ENCODE peak calls at places on chromosome 4, in seven cellular contexts. One of them, this sample, is unnamed.

GRCh38 chr4:68176500-68176899 is 46.8 kb upstream of the TMPRSS11F start:
- DNase-seq in D341Med: no peak
- DNase-seq in activated CD8-positive, alpha-beta memory T cell treated with anti-CD3 and anti-CD28 coated beads for 48 hours: no peak
- DNase-seq in pons: peak
- DNase-seq in occipital lobe: no peak
- DNase-seq in A549: no peak
- DNase-seq in stimulated activated naive B cell treated with anti-CD40 and anti-IgM and Interleukin-4, amounts not matched to agents 10 μg/mL and 1 μg/mL and 100 μg/mL, for 72 hours: no peak
- DNase-seq in this sample: no peak

GRCh38 chr4:99117876-99118693 is 26.0 kb downstream of the ADH4 start:
- DNase-seq in D341Med: no peak
- DNase-seq in activated CD8-positive, alpha-beta memory T cell treated with anti-CD3 and anti-CD28 coated beads for 48 hours: no peak
- DNase-seq in pons: peak
- DNase-seq in occipital lobe: no peak
- DNase-seq in A549: peak
- DNase-seq in stimulated activated naive B cell treated with anti-CD40 and anti-IgM and Interleukin-4, amounts not matched to agents 10 μg/mL and 1 μg/mL and 100 μg/mL, for 72 hours: no peak
- DNase-seq in this sample: no peak

GRCh38 chr4:146179784-146180405 is 4.4 kb downstream of the LSM6 start:
- DNase-seq in D341Med: no peak
- DNase-seq in activated CD8-positive, alpha-beta memory T cell treated with anti-CD3 and anti-CD28 coated beads for 48 hours: no peak
- DNase-seq in pons: no peak
- DNase-seq in occipital lobe: no peak
- DNase-seq in A549: no peak
- DNase-seq in stimulated activated naive B cell treated with anti-CD40 and anti-IgM and Interleukin-4, amounts not matched to agents 10 μg/mL and 1 μg/mL and 100 μg/mL, for 72 hours: no peak
- DNase-seq in this sample: no peak

GRCh38 chr4:8267077-8267476 is 2.5 kb upstream of the HTRA3 start:
- DNase-seq in D341Med: peak
- DNase-seq in activated CD8-positive, alpha-beta memory T cell treated with anti-CD3 and anti-CD28 coated beads for 48 hours: no peak
- DNase-seq in pons: no peak
- DNase-seq in occipital lobe: no peak
- DNase-seq in A549: peak
- DNase-seq in stimulated activated naive B cell treated with anti-CD40 and anti-IgM and Interleukin-4, amounts not matched to agents 10 μg/mL and 1 μg/mL and 100 μg/mL, for 72 hours: peak
- DNase-seq in this sample: peak

GRCh38 chr4:51932261-51932660 is 87.9 kb downstream of the LRRC66 start:
- DNase-seq in D341Med: no peak
- DNase-seq in activated CD8-positive, alpha-beta memory T cell treated with anti-CD3 and anti-CD28 coated beads for 48 hours: no peak
- DNase-seq in pons: no peak
- DNase-seq in occipital lobe: no peak
- DNase-seq in A549: no peak
- DNase-seq in stimulated activated naive B cell treated with anti-CD40 and anti-IgM and Interleukin-4, amounts not matched to agents 10 μg/mL and 1 μg/mL and 100 μg/mL, for 72 hours: no peak
- DNase-seq in this sample: no peak

GRCh38 chr4:154507170-154507569 is 15.6 kb upstream of the DCHS2 start:
- DNase-seq in D341Med: no peak
- DNase-seq in activated CD8-positive, alpha-beta memory T cell treated with anti-CD3 and anti-CD28 coated beads for 48 hours: no peak
- DNase-seq in pons: no peak
- DNase-seq in occipital lobe: no peak
- DNase-seq in A549: no peak
- DNase-seq in stimulated activated naive B cell treated with anti-CD40 and anti-IgM and Interleukin-4, amounts not matched to agents 10 μg/mL and 1 μg/mL and 100 μg/mL, for 72 hours: no peak
- DNase-seq in this sample: no peak

GRCh38 chr4:10096201-10096975 is 20.2 kb downstream of the WDR1 start:
- DNase-seq in D341Med: no peak
- DNase-seq in activated CD8-positive, alpha-beta memory T cell treated with anti-CD3 and anti-CD28 coated beads for 48 hours: peak
- DNase-seq in pons: peak
- DNase-seq in occipital lobe: peak
- DNase-seq in A549: peak
- DNase-seq in stimulated activated naive B cell treated with anti-CD40 and anti-IgM and Interleukin-4, amounts not matched to agents 10 μg/mL and 1 μg/mL and 100 μg/mL, for 72 hours: peak
- DNase-seq in this sample: peak

GRCh38 chr4:149638073-149638472 is 177.6 kb downstream of the IQCM start:
- DNase-seq in D341Med: no peak
- DNase-seq in activated CD8-positive, alpha-beta memory T cell treated with anti-CD3 and anti-CD28 coated beads for 48 hours: no peak
- DNase-seq in pons: no peak
- DNase-seq in occipital lobe: no peak
- DNase-seq in A549: no peak
- DNase-seq in stimulated activated naive B cell treated with anti-CD40 and anti-IgM and Interleukin-4, amounts not matched to agents 10 μg/mL and 1 μg/mL and 100 μg/mL, for 72 hours: no peak
- DNase-seq in this sample: no peak

GRCh38 chr4:25860586-25861421 is 2.0 kb downstream of the SEL1L3 start:
- DNase-seq in D341Med: no peak
- DNase-seq in activated CD8-positive, alpha-beta memory T cell treated with anti-CD3 and anti-CD28 coated beads for 48 hours: no peak
- DNase-seq in pons: peak
- DNase-seq in occipital lobe: no peak
- DNase-seq in A549: peak
- DNase-seq in stimulated activated naive B cell treated with anti-CD40 and anti-IgM and Interleukin-4, amounts not matched to agents 10 μg/mL and 1 μg/mL and 100 μg/mL, for 72 hours: no peak
- DNase-seq in this sample: no peak

GRCh38 chr4:101188906-101189305 is 158.4 kb downstream of the PPP3CA start:
- DNase-seq in D341Med: no peak
- DNase-seq in activated CD8-positive, alpha-beta memory T cell treated with anti-CD3 and anti-CD28 coated beads for 48 hours: no peak
- DNase-seq in pons: no peak
- DNase-seq in occipital lobe: no peak
- DNase-seq in A549: no peak
- DNase-seq in stimulated activated naive B cell treated with anti-CD40 and anti-IgM and Interleukin-4, amounts not matched to agents 10 μg/mL and 1 μg/mL and 100 μg/mL, for 72 hours: no peak
- DNase-seq in this sample: no peak

GRCh38 chr4:181957088-181957487 is 286.1 kb upstream of the TENM3 start:
- DNase-seq in D341Med: no peak
- DNase-seq in activated CD8-positive, alpha-beta memory T cell treated with anti-CD3 and anti-CD28 coated beads for 48 hours: no peak
- DNase-seq in pons: peak
- DNase-seq in occipital lobe: no peak
- DNase-seq in A549: no peak
- DNase-seq in stimulated activated naive B cell treated with anti-CD40 and anti-IgM and Interleukin-4, amounts not matched to agents 10 μg/mL and 1 μg/mL and 100 μg/mL, for 72 hours: no peak
- DNase-seq in this sample: no peak

GRCh38 chr4:128385683-128386304 is 98.2 kb upstream of the PGRMC2 start:
- DNase-seq in D341Med: no peak
- DNase-seq in activated CD8-positive, alpha-beta memory T cell treated with anti-CD3 and anti-CD28 coated beads for 48 hours: no peak
- DNase-seq in pons: peak
- DNase-seq in occipital lobe: no peak
- DNase-seq in A549: peak
- DNase-seq in stimulated activated naive B cell treated with anti-CD40 and anti-IgM and Interleukin-4, amounts not matched to agents 10 μg/mL and 1 μg/mL and 100 μg/mL, for 72 hours: no peak
- DNase-seq in this sample: no peak

GRCh38 chr4:132346016-132346415 is 803.1 kb upstream of the PCDH10 start:
- DNase-seq in D341Med: no peak
- DNase-seq in activated CD8-positive, alpha-beta memory T cell treated with anti-CD3 and anti-CD28 coated beads for 48 hours: no peak
- DNase-seq in pons: no peak
- DNase-seq in occipital lobe: no peak
- DNase-seq in A549: no peak
- DNase-seq in stimulated activated naive B cell treated with anti-CD40 and anti-IgM and Interleukin-4, amounts not matched to agents 10 μg/mL and 1 μg/mL and 100 μg/mL, for 72 hours: no peak
- DNase-seq in this sample: no peak

GRCh38 chr4:148447672-148448071 is 5.5 kb upstream of the NR3C2 start:
- DNase-seq in D341Med: no peak
- DNase-seq in activated CD8-positive, alpha-beta memory T cell treated with anti-CD3 and anti-CD28 coated beads for 48 hours: no peak
- DNase-seq in pons: peak
- DNase-seq in occipital lobe: no peak
- DNase-seq in A549: no peak
- DNase-seq in stimulated activated naive B cell treated with anti-CD40 and anti-IgM and Interleukin-4, amounts not matched to agents 10 μg/mL and 1 μg/mL and 100 μg/mL, for 72 hours: no peak
- DNase-seq in this sample: no peak

GRCh38 chr4:80259012-80259411 is 7.5 kb upstream of the FGF5 start:
- DNase-seq in D341Med: no peak
- DNase-seq in activated CD8-positive, alpha-beta memory T cell treated with anti-CD3 and anti-CD28 coated beads for 48 hours: no peak
- DNase-seq in pons: no peak
- DNase-seq in occipital lobe: no peak
- DNase-seq in A549: no peak
- DNase-seq in stimulated activated naive B cell treated with anti-CD40 and anti-IgM and Interleukin-4, amounts not matched to agents 10 μg/mL and 1 μg/mL and 100 μg/mL, for 72 hours: no peak
- DNase-seq in this sample: no peak

GRCh38 chr4:1051472-1051871 is 40.0 kb downstream of the FGFRL1 start:
- DNase-seq in D341Med: no peak
- DNase-seq in activated CD8-positive, alpha-beta memory T cell treated with anti-CD3 and anti-CD28 coated beads for 48 hours: no peak
- DNase-seq in pons: no peak
- DNase-seq in occipital lobe: no peak
- DNase-seq in A549: no peak
- DNase-seq in stimulated activated naive B cell treated with anti-CD40 and anti-IgM and Interleukin-4, amounts not matched to agents 10 μg/mL and 1 μg/mL and 100 μg/mL, for 72 hours: no peak
- DNase-seq in this sample: no peak

GRCh38 chr4:174714393-174715211 is 114.4 kb downstream of the GLRA3 start:
- DNase-seq in D341Med: peak
- DNase-seq in activated CD8-positive, alpha-beta memory T cell treated with anti-CD3 and anti-CD28 coated beads for 48 hours: no peak
- DNase-seq in pons: peak
- DNase-seq in occipital lobe: no peak
- DNase-seq in A549: peak
- DNase-seq in stimulated activated naive B cell treated with anti-CD40 and anti-IgM and Interleukin-4, amounts not matched to agents 10 μg/mL and 1 μg/mL and 100 μg/mL, for 72 hours: no peak
- DNase-seq in this sample: no peak

GRCh38 chr4:70754990-70755688 is 33.4 kb downstream of the RUFY3 start:
- DNase-seq in D341Med: no peak
- DNase-seq in activated CD8-positive, alpha-beta memory T cell treated with anti-CD3 and anti-CD28 coated beads for 48 hours: no peak
- DNase-seq in pons: no peak
- DNase-seq in occipital lobe: no peak
- DNase-seq in A549: no peak
- DNase-seq in stimulated activated naive B cell treated with anti-CD40 and anti-IgM and Interleukin-4, amounts not matched to agents 10 μg/mL and 1 μg/mL and 100 μg/mL, for 72 hours: no peak
- DNase-seq in this sample: no peak

GRCh38 chr4:122156819-122157218 is 4.7 kb downstream of the BLTP1 start:
- DNase-seq in D341Med: no peak
- DNase-seq in activated CD8-positive, alpha-beta memory T cell treated with anti-CD3 and anti-CD28 coated beads for 48 hours: no peak
- DNase-seq in pons: no peak
- DNase-seq in occipital lobe: no peak
- DNase-seq in A549: no peak
- DNase-seq in stimulated activated naive B cell treated with anti-CD40 and anti-IgM and Interleukin-4, amounts not matched to agents 10 μg/mL and 1 μg/mL and 100 μg/mL, for 72 hours: no peak
- DNase-seq in this sample: no peak

GRCh38 chr4:112069110-112069509 is 76.1 kb upstream of the FAM241A start:
- DNase-seq in D341Med: no peak
- DNase-seq in activated CD8-positive, alpha-beta memory T cell treated with anti-CD3 and anti-CD28 coated beads for 48 hours: no peak
- DNase-seq in pons: no peak
- DNase-seq in occipital lobe: no peak
- DNase-seq in A549: no peak
- DNase-seq in stimulated activated naive B cell treated with anti-CD40 and anti-IgM and Interleukin-4, amounts not matched to agents 10 μg/mL and 1 μg/mL and 100 μg/mL, for 72 hours: no peak
- DNase-seq in this sample: no peak

GRCh38 chr4:112422644-112423043 is 93.3 kb downstream of the NEUROG2 start:
- DNase-seq in D341Med: no peak
- DNase-seq in activated CD8-positive, alpha-beta memory T cell treated with anti-CD3 and anti-CD28 coated beads for 48 hours: no peak
- DNase-seq in pons: no peak
- DNase-seq in occipital lobe: no peak
- DNase-seq in A549: no peak
- DNase-seq in stimulated activated naive B cell treated with anti-CD40 and anti-IgM and Interleukin-4, amounts not matched to agents 10 μg/mL and 1 μg/mL and 100 μg/mL, for 72 hours: no peak
- DNase-seq in this sample: no peak

GRCh38 chr4:10457255-10457801 is at the start of gene ZNF518B:
- DNase-seq in D341Med: peak
- DNase-seq in activated CD8-positive, alpha-beta memory T cell treated with anti-CD3 and anti-CD28 coated beads for 48 hours: peak
- DNase-seq in pons: peak
- DNase-seq in occipital lobe: peak
- DNase-seq in A549: peak
- DNase-seq in stimulated activated naive B cell treated with anti-CD40 and anti-IgM and Interleukin-4, amounts not matched to agents 10 μg/mL and 1 μg/mL and 100 μg/mL, for 72 hours: peak
- DNase-seq in this sample: peak